ENCODE peak calls at places on chromosome X, in nine cellular contexts. One of them, this sample, is unnamed.

GRCh38 chrX:87338510-87338909 is 179.1 kb upstream of the KLHL4 start:
- DNase-seq in neural crest cell: no peak
- DNase-seq in GM04503: no peak
- DNase-seq in activated CD4-positive, alpha-beta memory T cell treated with anti-CD3 and anti-CD28 coated beads for 36 hours: no peak
- DNase-seq in GM13977: peak
- DNase-seq in RPMI7951: peak
- DNase-seq in activated CD4-positive, alpha-beta T cell treated with anti-CD3 and anti-CD28 coated beads for 48 hours: no peak
- DNase-seq in stimulated activated CD4-positive, alpha-beta T cell treated with anti-CD3 and anti-CD28 coated beads, Interleukin-2, amount 100 ng/mL, for 48 hours: no peak
- DNase-seq in heart right ventricle: no peak
- DNase-seq in this sample: no peak

GRCh38 chrX:17590892-17591740 is 146.2 kb upstream of the SCML1 start:
- DNase-seq in stimulated activated CD4-positive, alpha-beta T cell treated with anti-CD3 and anti-CD28 coated beads, Interleukin-2, amount 100 ng/mL, for 48 hours: peak
- DNase-seq in activated CD4-positive, alpha-beta T cell treated with anti-CD3 and anti-CD28 coated beads for 48 hours: peak
- DNase-seq in activated CD4-positive, alpha-beta memory T cell treated with anti-CD3 and anti-CD28 coated beads for 36 hours: peak
- DNase-seq in heart right ventricle: peak
- DNase-seq in RPMI7951: peak
- DNase-seq in neural crest cell: peak
- DNase-seq in GM04503: no peak
- DNase-seq in GM13977: peak
- DNase-seq in this sample: no peak

GRCh38 chrX:118727686-118728339 is 407 bp downstream of the IL13RA1 start:
- DNase-seq in GM04503: no peak
- DNase-seq in activated CD4-positive, alpha-beta T cell treated with anti-CD3 and anti-CD28 coated beads for 48 hours: peak
- DNase-seq in stimulated activated CD4-positive, alpha-beta T cell treated with anti-CD3 and anti-CD28 coated beads, Interleukin-2, amount 100 ng/mL, for 48 hours: no peak
- DNase-seq in heart right ventricle: peak
- DNase-seq in RPMI7951: peak
- DNase-seq in activated CD4-positive, alpha-beta memory T cell treated with anti-CD3 and anti-CD28 coated beads for 36 hours: no peak
- DNase-seq in neural crest cell: peak
- DNase-seq in GM13977: no peak
- DNase-seq in this sample: no peak

GRCh38 chrX:145751943-145752342 is 65.7 kb upstream of the SLITRK2 start:
- DNase-seq in neural crest cell: no peak
- DNase-seq in activated CD4-positive, alpha-beta T cell treated with anti-CD3 and anti-CD28 coated beads for 48 hours: no peak
- DNase-seq in GM13977: no peak
- DNase-seq in activated CD4-positive, alpha-beta memory T cell treated with anti-CD3 and anti-CD28 coated beads for 36 hours: no peak
- DNase-seq in GM04503: no peak
- DNase-seq in stimulated activated CD4-positive, alpha-beta T cell treated with anti-CD3 and anti-CD28 coated beads, Interleukin-2, amount 100 ng/mL, for 48 hours: no peak
- DNase-seq in RPMI7951: peak
- DNase-seq in heart right ventricle: no peak
- DNase-seq in this sample: no peak

GRCh38 chrX:68249401-68249831 is 183.9 kb downstream of the OPHN1 start:
- DNase-seq in heart right ventricle: peak
- DNase-seq in activated CD4-positive, alpha-beta T cell treated with anti-CD3 and anti-CD28 coated beads for 48 hours: no peak
- DNase-seq in GM13977: no peak
- DNase-seq in stimulated activated CD4-positive, alpha-beta T cell treated with anti-CD3 and anti-CD28 coated beads, Interleukin-2, amount 100 ng/mL, for 48 hours: no peak
- DNase-seq in activated CD4-positive, alpha-beta memory T cell treated with anti-CD3 and anti-CD28 coated beads for 36 hours: no peak
- DNase-seq in RPMI7951: no peak
- DNase-seq in GM04503: no peak
- DNase-seq in neural crest cell: no peak
- DNase-seq in this sample: no peak

GRCh38 chrX:13283968-13284914 is 35.6 kb downstream of the ATXN3L start:
- DNase-seq in GM04503: peak
- DNase-seq in GM13977: no peak
- DNase-seq in RPMI7951: peak
- DNase-seq in stimulated activated CD4-positive, alpha-beta T cell treated with anti-CD3 and anti-CD28 coated beads, Interleukin-2, amount 100 ng/mL, for 48 hours: no peak
- DNase-seq in activated CD4-positive, alpha-beta T cell treated with anti-CD3 and anti-CD28 coated beads for 48 hours: no peak
- DNase-seq in heart right ventricle: no peak
- DNase-seq in neural crest cell: no peak
- DNase-seq in activated CD4-positive, alpha-beta memory T cell treated with anti-CD3 and anti-CD28 coated beads for 36 hours: no peak
- DNase-seq in this sample: no peak

GRCh38 chrX:19772759-19773623 is 114.4 kb downstream of the SH3KBP1 start:
- DNase-seq in activated CD4-positive, alpha-beta memory T cell treated with anti-CD3 and anti-CD28 coated beads for 36 hours: no peak
- DNase-seq in GM04503: no peak
- DNase-seq in RPMI7951: peak
- DNase-seq in GM13977: no peak
- DNase-seq in heart right ventricle: no peak
- DNase-seq in stimulated activated CD4-positive, alpha-beta T cell treated with anti-CD3 and anti-CD28 coated beads, Interleukin-2, amount 100 ng/mL, for 48 hours: no peak
- DNase-seq in activated CD4-positive, alpha-beta T cell treated with anti-CD3 and anti-CD28 coated beads for 48 hours: no peak
- DNase-seq in neural crest cell: no peak
- DNase-seq in this sample: no peak

GRCh38 chrX:136710324-136710951 is 62.5 kb downstream of the CD40LG start:
- DNase-seq in stimulated activated CD4-positive, alpha-beta T cell treated with anti-CD3 and anti-CD28 coated beads, Interleukin-2, amount 100 ng/mL, for 48 hours: no peak
- DNase-seq in GM04503: no peak
- DNase-seq in heart right ventricle: no peak
- DNase-seq in RPMI7951: no peak
- DNase-seq in GM13977: peak
- DNase-seq in activated CD4-positive, alpha-beta T cell treated with anti-CD3 and anti-CD28 coated beads for 48 hours: no peak
- DNase-seq in neural crest cell: no peak
- DNase-seq in activated CD4-positive, alpha-beta memory T cell treated with anti-CD3 and anti-CD28 coated beads for 36 hours: peak
- DNase-seq in this sample: no peak

GRCh38 chrX:100895365-100896075 is 21.4 kb upstream of the NOX1 start:
- DNase-seq in GM13977: no peak
- DNase-seq in activated CD4-positive, alpha-beta memory T cell treated with anti-CD3 and anti-CD28 coated beads for 36 hours: peak
- DNase-seq in heart right ventricle: peak
- DNase-seq in neural crest cell: no peak
- DNase-seq in activated CD4-positive, alpha-beta T cell treated with anti-CD3 and anti-CD28 coated beads for 48 hours: peak
- DNase-seq in GM04503: no peak
- DNase-seq in RPMI7951: peak
- DNase-seq in stimulated activated CD4-positive, alpha-beta T cell treated with anti-CD3 and anti-CD28 coated beads, Interleukin-2, amount 100 ng/mL, for 48 hours: peak
- DNase-seq in this sample: no peak

GRCh38 chrX:155068165-155068564 is 2.8 kb downstream of the CMC4 start:
- DNase-seq in neural crest cell: no peak
- DNase-seq in activated CD4-positive, alpha-beta memory T cell treated with anti-CD3 and anti-CD28 coated beads for 36 hours: peak
- DNase-seq in stimulated activated CD4-positive, alpha-beta T cell treated with anti-CD3 and anti-CD28 coated beads, Interleukin-2, amount 100 ng/mL, for 48 hours: no peak
- DNase-seq in activated CD4-positive, alpha-beta T cell treated with anti-CD3 and anti-CD28 coated beads for 48 hours: no peak
- DNase-seq in RPMI7951: peak
- DNase-seq in GM13977: no peak
- DNase-seq in heart right ventricle: no peak
- DNase-seq in GM04503: no peak
- DNase-seq in this sample: no peak

GRCh38 chrX:15838017-15838416 is 16.6 kb downstream of the AP1S2 start:
- DNase-seq in GM13977: no peak
- DNase-seq in neural crest cell: peak
- DNase-seq in stimulated activated CD4-positive, alpha-beta T cell treated with anti-CD3 and anti-CD28 coated beads, Interleukin-2, amount 100 ng/mL, for 48 hours: no peak
- DNase-seq in RPMI7951: no peak
- DNase-seq in GM04503: no peak
- DNase-seq in heart right ventricle: no peak
- DNase-seq in activated CD4-positive, alpha-beta T cell treated with anti-CD3 and anti-CD28 coated beads for 48 hours: peak
- DNase-seq in activated CD4-positive, alpha-beta memory T cell treated with anti-CD3 and anti-CD28 coated beads for 36 hours: peak
- DNase-seq in this sample: no peak

GRCh38 chrX:55451990-55452824 is at the start of gene MAGEH1:
- DNase-seq in heart right ventricle: peak
- DNase-seq in activated CD4-positive, alpha-beta memory T cell treated with anti-CD3 and anti-CD28 coated beads for 36 hours: peak
- DNase-seq in neural crest cell: peak
- DNase-seq in GM13977: peak
- DNase-seq in stimulated activated CD4-positive, alpha-beta T cell treated with anti-CD3 and anti-CD28 coated beads, Interleukin-2, amount 100 ng/mL, for 48 hours: peak
- DNase-seq in RPMI7951: peak
- DNase-seq in GM04503: peak
- DNase-seq in activated CD4-positive, alpha-beta T cell treated with anti-CD3 and anti-CD28 coated beads for 48 hours: peak
- DNase-seq in this sample: peak

GRCh38 chrX:109914114-109914849 is 88.6 kb upstream of the TMEM164 start:
- DNase-seq in GM04503: no peak
- DNase-seq in GM13977: no peak
- DNase-seq in activated CD4-positive, alpha-beta T cell treated with anti-CD3 and anti-CD28 coated beads for 48 hours: no peak
- DNase-seq in stimulated activated CD4-positive, alpha-beta T cell treated with anti-CD3 and anti-CD28 coated beads, Interleukin-2, amount 100 ng/mL, for 48 hours: no peak
- DNase-seq in heart right ventricle: no peak
- DNase-seq in neural crest cell: no peak
- DNase-seq in activated CD4-positive, alpha-beta memory T cell treated with anti-CD3 and anti-CD28 coated beads for 36 hours: no peak
- DNase-seq in RPMI7951: no peak
- DNase-seq in this sample: no peak

GRCh38 chrX:20116087-20116574 is 576 bp downstream of the MAP7D2 start:
- DNase-seq in heart right ventricle: no peak
- DNase-seq in stimulated activated CD4-positive, alpha-beta T cell treated with anti-CD3 and anti-CD28 coated beads, Interleukin-2, amount 100 ng/mL, for 48 hours: no peak
- DNase-seq in GM04503: no peak
- DNase-seq in neural crest cell: no peak
- DNase-seq in activated CD4-positive, alpha-beta T cell treated with anti-CD3 and anti-CD28 coated beads for 48 hours: no peak
- DNase-seq in activated CD4-positive, alpha-beta memory T cell treated with anti-CD3 and anti-CD28 coated beads for 36 hours: no peak
- DNase-seq in GM13977: no peak
- DNase-seq in RPMI7951: no peak
- DNase-seq in this sample: no peak

GRCh38 chrX:12118134-12118533 is 20.1 kb upstream of the FRMPD4 start:
- DNase-seq in activated CD4-positive, alpha-beta T cell treated with anti-CD3 and anti-CD28 coated beads for 48 hours: no peak
- DNase-seq in stimulated activated CD4-positive, alpha-beta T cell treated with anti-CD3 and anti-CD28 coated beads, Interleukin-2, amount 100 ng/mL, for 48 hours: no peak
- DNase-seq in heart right ventricle: no peak
- DNase-seq in RPMI7951: no peak
- DNase-seq in GM13977: no peak
- DNase-seq in neural crest cell: no peak
- DNase-seq in activated CD4-positive, alpha-beta memory T cell treated with anti-CD3 and anti-CD28 coated beads for 36 hours: no peak
- DNase-seq in GM04503: no peak
- DNase-seq in this sample: no peak

GRCh38 chrX:65677954-65678469 is 10.6 kb downstream of the MSN start:
- DNase-seq in heart right ventricle: peak
- DNase-seq in stimulated activated CD4-positive, alpha-beta T cell treated with anti-CD3 and anti-CD28 coated beads, Interleukin-2, amount 100 ng/mL, for 48 hours: no peak
- DNase-seq in activated CD4-positive, alpha-beta memory T cell treated with anti-CD3 and anti-CD28 coated beads for 36 hours: no peak
- DNase-seq in RPMI7951: peak
- DNase-seq in activated CD4-positive, alpha-beta T cell treated with anti-CD3 and anti-CD28 coated beads for 48 hours: no peak
- DNase-seq in GM13977: no peak
- DNase-seq in neural crest cell: no peak
- DNase-seq in GM04503: peak
- DNase-seq in this sample: peak

GRCh38 chrX:135432453-135432852 is 10.7 kb downstream of the SMIM10L2A start:
- DNase-seq in neural crest cell: no peak
- DNase-seq in stimulated activated CD4-positive, alpha-beta T cell treated with anti-CD3 and anti-CD28 coated beads, Interleukin-2, amount 100 ng/mL, for 48 hours: no peak
- DNase-seq in GM04503: no peak
- DNase-seq in activated CD4-positive, alpha-beta T cell treated with anti-CD3 and anti-CD28 coated beads for 48 hours: no peak
- DNase-seq in activated CD4-positive, alpha-beta memory T cell treated with anti-CD3 and anti-CD28 coated beads for 36 hours: no peak
- DNase-seq in heart right ventricle: no peak
- DNase-seq in GM13977: no peak
- DNase-seq in RPMI7951: no peak
- DNase-seq in this sample: no peak

GRCh38 chrX:65745427-65745826 is 78.0 kb downstream of the MSN start:
- DNase-seq in RPMI7951: no peak
- DNase-seq in GM13977: no peak
- DNase-seq in neural crest cell: no peak
- DNase-seq in stimulated activated CD4-positive, alpha-beta T cell treated with anti-CD3 and anti-CD28 coated beads, Interleukin-2, amount 100 ng/mL, for 48 hours: no peak
- DNase-seq in activated CD4-positive, alpha-beta memory T cell treated with anti-CD3 and anti-CD28 coated beads for 36 hours: no peak
- DNase-seq in activated CD4-positive, alpha-beta T cell treated with anti-CD3 and anti-CD28 coated beads for 48 hours: no peak
- DNase-seq in heart right ventricle: no peak
- DNase-seq in GM04503: no peak
- DNase-seq in this sample: no peak